ENCODE peak calls at places on chromosomes 6 and 20, in four cellular contexts. R, X, I and E are unnamed samples.

GRCh38 chr6:156912431-156912830 is 135.3 kb downstream of the ARID1B start:
- DNase-seq in R (no peak), X (peak), I (no peak), E (no peak)

GRCh38 chr20:33725607-33726264 is 5.6 kb upstream of the PXMP4 start:
- DNase-seq in R (no peak), X (no peak), I (no peak), E (no peak)

GRCh38 chr6:16857969-16858592 is 96.8 kb upstream of the ATXN1 start:
- DNase-seq in R (no peak), X (peak), I (no peak), E (no peak)

GRCh38 chr6:152356659-152357058 is 280.5 kb downstream of the SYNE1 start:
- DNase-seq in R (peak), X (peak), I (peak), E (no peak)

GRCh38 chr6:11598687-11599086 is 61.1 kb downstream of the TMEM170B start:
- DNase-seq in R (peak), X (no peak), I (peak), E (no peak)

GRCh38 chr6:68726307-68726706 is 91.2 kb downstream of the ADGRB3 start:
- DNase-seq in R (no peak), X (no peak), I (no peak), E (no peak)

GRCh38 chr6:16163535-16164300 is 34.8 kb downstream of the MYLIP start:
- DNase-seq in R (no peak), X (no peak), I (no peak), E (no peak)

GRCh38 chr6:3540253-3540820 is 83.5 kb upstream of the SLC22A23 start:
- DNase-seq in R (no peak), X (no peak), I (no peak), E (no peak)

GRCh38 chr6:132132911-132133639 is 181.9 kb upstream of the CCN2 start:
- DNase-seq in R (no peak), X (no peak), I (no peak), E (no peak)

GRCh38 chr6:151502499-151502898 is 8.7 kb downstream of the CCDC170 start:
- DNase-seq in R (no peak), X (no peak), I (no peak), E (no peak)

GRCh38 chr6:118651282-118652050 is at the start of gene CEP85L:
- DNase-seq in R (peak), X (peak), I (peak), E (peak)

GRCh38 chr20:11144114-11144513 is 470.3 kb upstream of the JAG1 start:
- DNase-seq in R (no peak), X (no peak), I (no peak), E (no peak)

GRCh38 chr6:89993411-89993810 is 99.1 kb downstream of the GJA10 start:
- DNase-seq in R (no peak), X (no peak), I (no peak), E (no peak)

GRCh38 chr6:108714012-108714773 is 134.0 kb upstream of the ARMC2 start:
- DNase-seq in R (no peak), X (no peak), I (no peak), E (no peak)

GRCh38 chr6:44542401-44543116 is 155.1 kb downstream of the CDC5L start:
- DNase-seq in R (no peak), X (no peak), I (no peak), E (peak)

GRCh38 chr20:57223648-57224489 is 42.6 kb downstream of the BMP7 start:
- DNase-seq in R (no peak), X (no peak), I (no peak), E (no peak)
- TF ChIP-seq HMGXB4 in R (no peak), X (no peak), I (no peak), E (no peak)

GRCh38 chr6:167118006-167118405 is 4.9 kb upstream of the CCR6 start:
- DNase-seq in R (no peak), X (no peak), I (no peak), E (no peak)

GRCh38 chr6:167115054-167115453 is 7.8 kb upstream of the CCR6 start:
- DNase-seq in R (no peak), X (no peak), I (no peak), E (peak)

GRCh38 chr6:167116109-167116837 is 6.6 kb upstream of the CCR6 start:
- DNase-seq in R (no peak), X (no peak), I (no peak), E (no peak)

GRCh38 chr6:167118839-167119238 is 4.1 kb upstream of the CCR6 start:
- DNase-seq in R (no peak), X (no peak), I (no peak), E (no peak)

DNA sequence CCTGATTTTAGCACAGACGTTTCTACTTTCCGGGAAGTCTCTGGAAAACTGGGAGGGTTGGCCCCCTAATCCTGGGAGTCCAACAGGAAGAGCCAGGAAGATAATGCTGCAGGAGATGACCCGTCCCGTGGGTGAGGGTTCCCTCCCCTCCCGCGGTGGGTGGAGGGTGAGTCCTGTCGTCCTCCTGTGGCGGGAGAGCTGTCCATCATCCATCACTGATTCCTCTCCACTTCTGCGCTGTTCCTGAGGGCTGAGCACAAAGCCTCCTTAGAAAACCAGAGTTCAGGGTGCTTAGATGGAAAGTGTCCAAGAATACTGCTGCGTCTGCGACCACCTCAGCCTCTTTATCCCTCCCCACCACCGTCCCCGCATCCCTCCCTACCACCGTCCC is 6.1 kb upstream of the CCR6 start:
- DNase-seq in R (no peak), X (no peak), I (no peak), E (no peak)
- TF ChIP-seq HMGXB4 in R (no peak), X (no peak), I (no peak), E (no peak)

GRCh38 chr20:48236485-48237055 is 451.3 kb upstream of the SULF2 start:
- DNase-seq in R (no peak), X (no peak), I (no peak), E (no peak)
- TF ChIP-seq HMGXB4 in R (no peak), X (no peak), I (no peak), E (no peak)

GRCh38 chr20:47295921-47296426 is 60.5 kb downstream of the ZMYND8 start:
- DNase-seq in R (peak), X (no peak), I (no peak), E (no peak)
- TF ChIP-seq HMGXB4 in R (no peak), X (no peak), I (no peak), E (no peak)

GRCh38 chr20:277496-277781 is 13.1 kb downstream of the C20orf96 start:
- DNase-seq in R (no peak), X (no peak), I (no peak), E (no peak)
- TF ChIP-seq HMGXB4 in R (no peak), X (no peak), I (no peak), E (no peak)

DNA sequence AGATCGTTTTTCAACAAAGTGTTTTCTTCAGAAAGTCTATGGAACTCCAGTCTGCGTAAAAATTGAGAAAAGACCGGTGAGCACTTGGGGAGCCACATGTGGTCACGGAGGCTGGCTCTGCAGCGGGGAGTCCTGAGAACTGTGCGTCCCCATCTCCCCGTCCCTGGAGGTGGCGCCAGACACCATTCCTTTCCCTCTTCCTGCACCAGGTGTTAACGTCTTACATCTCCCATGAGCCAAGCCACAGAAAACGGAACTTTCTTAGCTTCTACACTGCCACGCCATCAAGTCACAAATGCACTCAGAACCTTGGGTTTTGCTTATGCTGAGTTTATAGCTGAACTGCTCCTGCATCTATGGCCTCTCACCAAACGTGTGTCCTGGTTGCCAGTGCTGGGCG is 62.6 kb downstream of the GINS1 start:
- DNase-seq in R (peak), X (peak), I (peak), E (peak)
- TF ChIP-seq HMGXB4 in R (no peak), X (no peak), I (no peak), E (no peak)